ENCODE peak calls at places on chromosomes 1 and 21, in nine cellular contexts. X, J, N, R, B, A, K, O and I are unnamed samples.

GRCh38 chr21:37072239-37072987 is 458 bp downstream of the PIGP start:
- DNase-seq in X (peak; percentile 67), J (no peak), N (no peak), R (peak; percentile 92), B (peak; percentile 71), A (peak; percentile 85), K (peak; percentile 93), O (peak; percentile 89), I (no peak)

GRCh38 chr21:36035381-36035791 is 24.9 kb downstream of the SETD4 start:
- DNase-seq in X (peak; percentile 66), J (no peak), N (no peak), R (no peak), B (no peak), A (no peak), K (peak; percentile 57), O (no peak), I (no peak)

GRCh38 chr1:56123421-56123820 is 455.9 kb downstream of the PLPP3 start:
- DNase-seq in X (no peak), J (no peak), N (no peak), R (peak; percentile 64), B (peak; percentile 57), A (peak; percentile 53), K (no peak), O (peak; percentile 31), I (no peak)

GRCh38 chr1:43509740-43510375 is 20.8 kb upstream of the PTPRF start:
- DNase-seq in X (no peak), J (peak; percentile 47), N (no peak), R (no peak), B (peak; percentile 45), A (no peak), K (no peak), O (no peak), I (no peak)

GRCh38 chr1:903305-903704 is 20.4 kb upstream of the SAMD11 start:
- DNase-seq in X (no peak), J (no peak), N (no peak), R (no peak), B (no peak), A (no peak), K (no peak), O (no peak), I (no peak)

GRCh38 chr1:182642461-182642860 is 38.3 kb upstream of the RGS16 start:
- DNase-seq in X (no peak), J (peak; percentile 5), N (no peak), R (no peak), B (no peak), A (no peak), K (no peak), O (no peak), I (no peak)

GRCh38 chr21:32844653-32845443 is 73.3 kb upstream of the PAXBP1 start:
- DNase-seq in X (no peak), J (no peak), N (peak; percentile 21), R (peak; percentile 71), B (peak; percentile 60), A (peak; percentile 62), K (peak; percentile 19), O (peak; percentile 95), I (peak; percentile 80)

GRCh38 chr1:223709598-223709997 is 2.7 kb upstream of the CAPN2 start:
- DNase-seq in X (no peak), J (no peak), N (no peak), R (no peak), B (no peak), A (no peak), K (no peak), O (peak; percentile 60), I (peak; percentile 46)

GRCh38 chr1:162872981-162873380 is 12.0 kb upstream of the CCDC190 start:
- DNase-seq in X (no peak), J (no peak), N (no peak), R (peak; percentile 79), B (no peak), A (peak; percentile 71), K (no peak), O (no peak), I (no peak)

GRCh38 chr1:184792450-184792969 is 37.9 kb upstream of the EDEM3 start:
- DNase-seq in X (no peak), J (peak; percentile 51), N (peak; percentile 75), R (peak; percentile 99), B (peak; percentile 98), A (peak; percentile 98), K (peak; percentile 57), O (peak; percentile 99), I (peak; percentile 92)

GRCh38 chr1:156704930-156705320 is 458 bp downstream of the CRABP2 start:
- DNase-seq in X (peak; percentile 67), J (no peak), N (no peak), R (peak; percentile 72), B (peak; percentile 86), A (peak; percentile 56), K (peak; percentile 84), O (peak; percentile 92), I (no peak)

GRCh38 chr1:78678324-78678723 is 28.7 kb downstream of the IFI44 start:
- DNase-seq in X (no peak), J (peak; percentile 60), N (no peak), R (no peak), B (no peak), A (no peak), K (no peak), O (no peak), I (no peak)

GRCh38 chr1:940121-941026 is 16.7 kb downstream of the SAMD11 start:
- DNase-seq in X (peak; percentile 60), J (peak; percentile 25), N (no peak), R (peak; percentile 77), B (no peak), A (peak; percentile 59), K (peak; percentile 87), O (peak; percentile 80), I (peak; percentile 93)

GRCh38 chr1:204420039-204421004 is 8.7 kb upstream of the PPP1R15B start:
- DNase-seq in X (peak; percentile 31), J (no peak), N (no peak), R (no peak), B (no peak), A (no peak), K (no peak), O (no peak), I (no peak)

GRCh38 chr1:944341-945325 is 14.4 kb downstream of the NOC2L start:
- DNase-seq in X (no peak), J (peak; percentile 71), N (no peak), R (peak; percentile 71), B (no peak), A (peak; percentile 54), K (no peak), O (peak; percentile 27), I (peak; percentile 67)

GRCh38 chr21:16082038-16082816 is 352.4 kb downstream of the USP25 start:
- DNase-seq in X (peak; percentile 47), J (peak; percentile 50), N (no peak), R (no peak), B (no peak), A (no peak), K (peak; percentile 21), O (peak; percentile 72), I (peak; percentile 33)

GRCh38 chr21:24375201-24375600 is 1232.1 kb downstream of the MRPL39 start:
- DNase-seq in X (peak; percentile 34), J (peak; percentile 31), N (no peak), R (no peak), B (no peak), A (no peak), K (no peak), O (no peak), I (peak; percentile 0)

DNA sequence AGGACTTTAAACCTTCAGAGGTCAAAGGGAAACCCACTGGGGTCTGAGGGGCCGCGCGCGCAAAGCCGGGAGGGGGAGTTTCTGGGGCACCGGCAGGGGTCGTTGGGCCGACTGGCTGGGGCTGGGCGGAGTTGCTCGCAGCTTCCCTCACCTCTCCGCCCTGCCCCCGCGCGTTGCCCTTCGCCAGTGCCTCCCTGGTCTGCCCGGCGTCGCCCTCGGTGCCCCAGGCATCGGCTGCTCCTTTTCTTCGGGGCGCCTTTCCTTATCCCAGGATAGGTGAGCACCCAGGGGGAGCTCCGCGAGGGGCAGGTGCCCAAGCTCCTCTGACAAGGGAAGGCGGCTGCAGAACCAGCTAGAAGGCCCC is 390 bp upstream of the NGF start:
- DNase-seq in X (peak; percentile 73), J (no peak), N (no peak), R (no peak), B (no peak), A (no peak), K (no peak), O (no peak), I (no peak)
- TF ChIP-seq EZH2 in X (no peak), J (no peak), N (no peak), R (no peak), B (no peak), A (no peak), K (no peak), O (no peak), I (no peak)

GRCh38 chr1:228060458-228061190 is 21.9 kb upstream of the ARF1 start:
- DNase-seq in X (peak; percentile 90), J (no peak), N (no peak), R (peak; percentile 23), B (no peak), A (no peak), K (peak; percentile 44), O (peak; percentile 41), I (no peak)

GRCh38 chr1:228058172-228058980 is 24.1 kb upstream of the ARF1 start:
- DNase-seq in X (no peak), J (no peak), N (no peak), R (no peak), B (no peak), A (no peak), K (no peak), O (no peak), I (no peak)

GRCh38 chr1:228059536-228060457 is 22.7 kb upstream of the ARF1 start:
- DNase-seq in X (peak; percentile 98), J (no peak), N (peak; percentile 61), R (no peak), B (peak; percentile 84), A (no peak), K (peak; percentile 88), O (peak; percentile 36), I (peak; percentile 75)

GRCh38 chr1:228061411-228062084 is 21.0 kb upstream of the ARF1 start:
- DNase-seq in X (no peak), J (no peak), N (no peak), R (no peak), B (no peak), A (no peak), K (no peak), O (no peak), I (no peak)

GRCh38 chr1:228058981-228059535 is 23.4 kb upstream of the ARF1 start:
- DNase-seq in X (peak; percentile 42), J (no peak), N (no peak), R (no peak), B (no peak), A (no peak), K (peak; percentile 54), O (no peak), I (no peak)
- TF ChIP-seq EZH2 in X (peak; percentile 53), J (no peak), N (no peak), R (peak; percentile 45), B (peak; percentile 81), A (peak; percentile 84), K (no peak), O (no peak), I (no peak)

GRCh38 chr1:9996624-9997582 is at the start of gene RBP7:
- DNase-seq in X (peak; percentile 63), J (no peak), N (no peak), R (no peak), B (no peak), A (no peak), K (peak; percentile 26), O (peak; percentile 44), I (no peak)
- TF ChIP-seq EZH2 in X (peak; percentile 54), J (no peak), N (no peak), R (peak; percentile 93), B (peak; percentile 75), A (peak; percentile 90), K (no peak), O (peak; percentile 91), I (no peak)

GRCh38 chr1:34165422-34165921 is 442 bp upstream of the CSMD2 start:
- DNase-seq in X (peak; percentile 71), J (no peak), N (no peak), R (peak; percentile 37), B (no peak), A (peak; percentile 29), K (no peak), O (peak; percentile 26), I (no peak)
- TF ChIP-seq EZH2 in X (no peak), J (no peak), N (no peak), R (no peak), B (peak; percentile 63), A (no peak), K (no peak), O (no peak), I (peak; percentile 21)